ENCODE peak calls at places on chromosomes 13 and 19, in five cellular contexts. One of them, this sample, is unnamed.

GRCh38 chr13:110524484-110525254 is 36.9 kb downstream of the RAB20 start:
- DNase-seq in fibroblast of lung: no peak
- DNase-seq in H9: no peak
- DNase-seq in HCT116: no peak
- DNase-seq in MM.1S: peak; percentile 74
- DNase-seq in this sample: no peak

GRCh38 chr19:47203254-47203653 is 27.7 kb downstream of the BBC3 start:
- DNase-seq in H9: no peak
- DNase-seq in HCT116: no peak
- DNase-seq in fibroblast of lung: no peak
- DNase-seq in MM.1S: no peak
- DNase-seq in this sample: no peak

GRCh38 chr13:113926301-113926761 is 47.5 kb downstream of the C13orf46 start:
- DNase-seq in H9: peak; percentile 17
- DNase-seq in HCT116: no peak
- DNase-seq in MM.1S: no peak
- DNase-seq in fibroblast of lung: no peak
- DNase-seq in this sample: no peak

GRCh38 chr13:87827479-87827878 is 156.3 kb downstream of the SLITRK5 start:
- DNase-seq in MM.1S: no peak
- DNase-seq in H9: no peak
- DNase-seq in fibroblast of lung: peak; percentile 65
- DNase-seq in HCT116: no peak
- DNase-seq in this sample: no peak

GRCh38 chr19:7349961-7350711 is 1.4 kb downstream of the ARHGEF18 start:
- DNase-seq in fibroblast of lung: no peak
- DNase-seq in HCT116: no peak
- DNase-seq in MM.1S: no peak
- DNase-seq in H9: no peak
- DNase-seq in this sample: peak; percentile 79

GRCh38 chr13:26816876-26817275 is 56.3 kb upstream of the GPR12 start:
- DNase-seq in H9: no peak
- DNase-seq in fibroblast of lung: no peak
- DNase-seq in HCT116: no peak
- DNase-seq in MM.1S: no peak
- DNase-seq in this sample: no peak

GRCh38 chr19:16217671-16218464 is 20.2 kb downstream of the AP1M1 start:
- DNase-seq in H9: no peak
- DNase-seq in HCT116: no peak
- DNase-seq in MM.1S: no peak
- DNase-seq in fibroblast of lung: no peak
- DNase-seq in this sample: no peak

GRCh38 chr13:108496364-108497215 is 132.8 kb upstream of the MYO16 start:
- DNase-seq in H9: peak; percentile 41
- DNase-seq in MM.1S: no peak
- DNase-seq in HCT116: no peak
- DNase-seq in fibroblast of lung: peak; percentile 12
- DNase-seq in this sample: no peak

GRCh38 chr13:105962080-105962479 is 573.4 kb downstream of the EFNB2 start:
- DNase-seq in H9: no peak
- DNase-seq in fibroblast of lung: no peak
- DNase-seq in HCT116: no peak
- DNase-seq in MM.1S: no peak
- DNase-seq in this sample: no peak

GRCh38 chr13:38821753-38822551 is 135.1 kb downstream of the FREM2 start:
- DNase-seq in H9: no peak
- DNase-seq in MM.1S: peak; percentile 64
- DNase-seq in HCT116: no peak
- DNase-seq in fibroblast of lung: peak; percentile 38
- DNase-seq in this sample: no peak

GRCh38 chr19:33472696-33473624 is 48.6 kb downstream of the PEPD start:
- DNase-seq in fibroblast of lung: peak; percentile 99
- DNase-seq in HCT116: no peak
- DNase-seq in MM.1S: no peak
- DNase-seq in H9: no peak
- DNase-seq in this sample: no peak
- H3K27ac ChIP-seq in fibroblast of lung: peak overlapping the region; percentile 34
- H3K27ac ChIP-seq in HCT116: no peak overlapping the region
- H3K27ac ChIP-seq in MM.1S: no peak overlapping the region
- H3K27ac ChIP-seq in H9: no peak overlapping the region
- H3K27ac ChIP-seq in this sample: no peak overlapping the region

GRCh38 chr19:27891411-27891810 is 1321.5 kb downstream of the UQCRFS1 start:
- DNase-seq in fibroblast of lung: no peak
- DNase-seq in H9: no peak
- DNase-seq in HCT116: no peak
- DNase-seq in MM.1S: no peak
- DNase-seq in this sample: no peak

GRCh38 chr19:27890696-27891095 is 1322.3 kb downstream of the UQCRFS1 start:
- DNase-seq in MM.1S: no peak
- DNase-seq in HCT116: no peak
- DNase-seq in fibroblast of lung: no peak
- DNase-seq in H9: no peak
- DNase-seq in this sample: no peak

GRCh38 chr19:27894906-27895754 is 1317.8 kb downstream of the UQCRFS1 start:
- DNase-seq in H9: no peak
- DNase-seq in fibroblast of lung: no peak
- DNase-seq in HCT116: no peak
- DNase-seq in MM.1S: no peak
- DNase-seq in this sample: no peak

GRCh38 chr19:27890206-27890605 is 1322.7 kb downstream of the UQCRFS1 start:
- DNase-seq in fibroblast of lung: no peak
- DNase-seq in HCT116: no peak
- DNase-seq in H9: no peak
- DNase-seq in MM.1S: no peak
- DNase-seq in this sample: no peak

GRCh38 chr19:27892500-27892899 is 1320.5 kb downstream of the UQCRFS1 start:
- DNase-seq in fibroblast of lung: no peak
- DNase-seq in H9: no peak
- DNase-seq in HCT116: no peak
- DNase-seq in MM.1S: no peak
- DNase-seq in this sample: no peak
- H3K9me3 ChIP-seq in fibroblast of lung: no peaks in the 10 kb centered on the region
- H3K9me3 ChIP-seq in H9: peaks cover 100% of the 10 kb centered on the region
- H3K9me3 ChIP-seq in HCT116: no peaks in the 10 kb centered on the region
- H3K9me3 ChIP-seq in MM.1S: no peaks in the 10 kb centered on the region
- H3K9me3 ChIP-seq in this sample: no peaks in the 10 kb centered on the region

GRCh38 chr13:41981961-41982723 is 21.2 kb upstream of the VWA8 start:
- DNase-seq in MM.1S: no peak
- DNase-seq in HCT116: no peak
- DNase-seq in H9: no peak
- DNase-seq in fibroblast of lung: no peak
- DNase-seq in this sample: no peak

GRCh38 chr13:41991936-41992335 is 31.0 kb upstream of the VWA8 start:
- DNase-seq in HCT116: no peak
- DNase-seq in fibroblast of lung: no peak
- DNase-seq in MM.1S: no peak
- DNase-seq in H9: no peak
- DNase-seq in this sample: no peak

GRCh38 chr13:41988244-41988643 is 27.3 kb upstream of the VWA8 start:
- DNase-seq in H9: no peak
- DNase-seq in fibroblast of lung: no peak
- DNase-seq in HCT116: no peak
- DNase-seq in MM.1S: no peak
- DNase-seq in this sample: no peak

GRCh38 chr13:41985788-41986508 is 25.0 kb upstream of the VWA8 start:
- DNase-seq in H9: no peak
- DNase-seq in HCT116: no peak
- DNase-seq in fibroblast of lung: peak; percentile 36
- DNase-seq in MM.1S: no peak
- DNase-seq in this sample: no peak
- H2AFZ ChIP-seq in H9: no peak overlapping the region
- H2AFZ ChIP-seq in HCT116: no peak overlapping the region
- H2AFZ ChIP-seq in fibroblast of lung: no peak overlapping the region
- H2AFZ ChIP-seq in MM.1S: no peak overlapping the region
- H2AFZ ChIP-seq in this sample: no peak overlapping the region

GRCh38 chr13:99984134-99984462 is 2.5 kb downstream of the ZIC2 start:
- DNase-seq in HCT116: no peak
- DNase-seq in H9: no peak
- DNase-seq in MM.1S: no peak
- DNase-seq in fibroblast of lung: no peak
- DNase-seq in this sample: no peak

GRCh38 chr13:99986751-99987150 is 5.2 kb downstream of the ZIC2 start:
- DNase-seq in HCT116: no peak
- DNase-seq in H9: no peak
- DNase-seq in fibroblast of lung: no peak
- DNase-seq in MM.1S: no peak
- DNase-seq in this sample: no peak

GRCh38 chr13:99984463-99985242 is 3.1 kb downstream of the ZIC2 start:
- DNase-seq in H9: peak; percentile 67
- DNase-seq in fibroblast of lung: no peak
- DNase-seq in HCT116: no peak
- DNase-seq in MM.1S: no peak
- DNase-seq in this sample: no peak

GRCh38 chr13:99985886-99986527 is 4.4 kb downstream of the ZIC2 start:
- DNase-seq in HCT116: no peak
- DNase-seq in MM.1S: no peak
- DNase-seq in fibroblast of lung: no peak
- DNase-seq in H9: no peak
- DNase-seq in this sample: no peak

GRCh38 chr13:99985243-99985874 is 3.8 kb downstream of the ZIC2 start:
- DNase-seq in MM.1S: no peak
- DNase-seq in H9: peak; percentile 65
- DNase-seq in fibroblast of lung: no peak
- DNase-seq in HCT116: no peak
- DNase-seq in this sample: no peak
- H3K27ac ChIP-seq in MM.1S: no peak overlapping the region
- H3K27ac ChIP-seq in H9: no peak overlapping the region
- H3K27ac ChIP-seq in fibroblast of lung: no peak overlapping the region
- H3K27ac ChIP-seq in HCT116: no peak overlapping the region
- H3K27ac ChIP-seq in this sample: no peak overlapping the region

GRCh38 chr19:31114585-31114984 is 234.7 kb downstream of the TSHZ3 start:
- DNase-seq in fibroblast of lung: peak; percentile 49
- DNase-seq in HCT116: no peak
- DNase-seq in MM.1S: no peak
- DNase-seq in H9: no peak
- DNase-seq in this sample: no peak
- H3K9me3 ChIP-seq in fibroblast of lung: no peaks in the 10 kb centered on the region
- H3K9me3 ChIP-seq in HCT116: peaks cover 4% of the 10 kb centered on the region
- H3K9me3 ChIP-seq in MM.1S: no peaks in the 10 kb centered on the region
- H3K9me3 ChIP-seq in H9: no peaks in the 10 kb centered on the region
- H3K9me3 ChIP-seq in this sample: no peaks in the 10 kb centered on the region

DNA sequence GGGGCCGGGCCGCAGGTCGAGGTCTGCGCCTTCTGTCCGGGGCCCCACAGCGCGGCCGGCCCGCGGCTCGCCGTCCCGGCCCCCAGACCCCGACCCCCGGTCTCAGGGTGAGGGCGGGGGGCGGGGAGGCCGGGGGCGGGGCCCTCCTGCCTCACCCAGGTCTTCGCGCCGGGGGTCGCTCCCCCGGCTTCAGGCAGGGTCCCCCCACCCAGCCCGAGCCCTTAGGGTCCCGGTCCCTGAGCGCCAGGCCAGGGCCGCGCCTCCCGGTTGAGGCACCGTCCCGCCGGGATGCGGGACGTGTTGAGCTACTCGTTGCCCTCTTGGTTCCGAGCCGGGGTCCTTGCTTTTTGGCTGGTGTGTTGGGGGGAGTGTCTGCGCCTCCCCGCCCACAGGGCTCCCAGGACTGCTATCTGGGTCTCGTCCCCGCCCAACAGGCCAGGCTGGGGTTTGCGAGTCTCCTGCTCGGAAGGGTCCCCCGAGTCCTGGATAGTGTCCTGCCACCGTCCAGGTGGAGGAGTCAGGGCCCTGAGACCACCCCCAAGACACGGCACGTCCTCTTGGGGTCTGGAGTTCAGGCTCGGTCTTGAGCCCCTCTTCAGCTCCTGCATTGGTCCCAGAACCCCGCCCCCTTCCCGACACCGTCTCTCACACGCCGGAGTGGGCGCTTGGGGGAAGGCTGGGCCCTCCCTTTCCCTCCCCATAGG is 452 bp downstream of the PIAS4 start:
- DNase-seq in HCT116: no peak
- DNase-seq in MM.1S: peak; percentile 29
- DNase-seq in H9: no peak
- DNase-seq in fibroblast of lung: no peak
- DNase-seq in this sample: peak; percentile 30
- H2AFZ ChIP-seq in HCT116: no peak overlapping the region
- H2AFZ ChIP-seq in MM.1S: peak overlapping the region; percentile 52
- H2AFZ ChIP-seq in H9: no peak overlapping the region
- H2AFZ ChIP-seq in fibroblast of lung: no peak overlapping the region
- H2AFZ ChIP-seq in this sample: no peak overlapping the region

This sample was measured in OCI-LY7.